ENCODE peak calls at places on chromosomes 1 and 21, in four cellular contexts. One of them, this sample, is unnamed.

GRCh38 chr1:203173566-203173965 is 2.1 kb downstream of the MYBPH start:
- DNase-seq in CD4-positive, CD25-positive, alpha-beta regulatory T cell: no peak
- DNase-seq in ELR: no peak
- DNase-seq in OCI-M1: no peak
- DNase-seq in this sample: no peak

GRCh38 chr1:231421616-231421970 is 494 bp downstream of the EGLN1 start:
- DNase-seq in OCI-M1: peak
- DNase-seq in CD4-positive, CD25-positive, alpha-beta regulatory T cell: no peak
- DNase-seq in ELR: peak
- DNase-seq in this sample: peak

GRCh38 chr1:206075786-206076725 is 23.1 kb downstream of the RHEX start:
- DNase-seq in OCI-M1: no peak
- DNase-seq in ELR: peak
- DNase-seq in CD4-positive, CD25-positive, alpha-beta regulatory T cell: no peak
- DNase-seq in this sample: peak

GRCh38 chr1:109198043-109198695 is 15.5 kb upstream of the SARS1 start:
- DNase-seq in CD4-positive, CD25-positive, alpha-beta regulatory T cell: no peak
- DNase-seq in ELR: peak
- DNase-seq in OCI-M1: peak
- DNase-seq in this sample: peak

GRCh38 chr1:236127045-236127444 is 15.3 kb upstream of the GPR137B start:
- DNase-seq in OCI-M1: no peak
- DNase-seq in CD4-positive, CD25-positive, alpha-beta regulatory T cell: no peak
- DNase-seq in ELR: no peak
- DNase-seq in this sample: no peak

GRCh38 chr1:227318852-227319607 is 738 bp upstream of the CDC42BPA start:
- DNase-seq in CD4-positive, CD25-positive, alpha-beta regulatory T cell: no peak
- DNase-seq in ELR: peak
- DNase-seq in OCI-M1: no peak
- DNase-seq in this sample: peak

GRCh38 chr21:17468698-17469097 is 44.1 kb upstream of the CXADR start:
- DNase-seq in ELR: no peak
- DNase-seq in CD4-positive, CD25-positive, alpha-beta regulatory T cell: no peak
- DNase-seq in OCI-M1: no peak
- DNase-seq in this sample: no peak

GRCh38 chr1:27153549-27153886 is 1.4 kb downstream of the SLC9A1 start:
- DNase-seq in OCI-M1: no peak
- DNase-seq in CD4-positive, CD25-positive, alpha-beta regulatory T cell: no peak
- DNase-seq in ELR: peak
- DNase-seq in this sample: no peak

GRCh38 chr1:54926955-54927354 is 40.0 kb upstream of the DHCR24 start:
- DNase-seq in OCI-M1: no peak
- DNase-seq in CD4-positive, CD25-positive, alpha-beta regulatory T cell: no peak
- DNase-seq in ELR: no peak
- DNase-seq in this sample: no peak

GRCh38 chr1:195026792-195027191 is 1581.4 kb downstream of the KCNT2 start:
- DNase-seq in ELR: no peak
- DNase-seq in CD4-positive, CD25-positive, alpha-beta regulatory T cell: no peak
- DNase-seq in OCI-M1: no peak
- DNase-seq in this sample: peak

GRCh38 chr1:36008546-36009197 is 75.2 kb upstream of the TEKT2 start:
- DNase-seq in CD4-positive, CD25-positive, alpha-beta regulatory T cell: peak
- DNase-seq in ELR: peak
- DNase-seq in OCI-M1: no peak
- DNase-seq in this sample: peak

GRCh38 chr1:65105596-65105995 is 42.4 kb upstream of the AK4 start:
- DNase-seq in CD4-positive, CD25-positive, alpha-beta regulatory T cell: no peak
- DNase-seq in ELR: peak
- DNase-seq in OCI-M1: no peak
- DNase-seq in this sample: no peak

GRCh38 chr21:25323356-25323949 is 283.8 kb downstream of the MRPL39 start:
- DNase-seq in OCI-M1: peak
- DNase-seq in ELR: no peak
- DNase-seq in CD4-positive, CD25-positive, alpha-beta regulatory T cell: no peak
- DNase-seq in this sample: peak

This sample was measured in MCF 10A.